ENCODE peak calls at places on chromosomes 5 and 9, in eight cellular contexts. One of them, this sample, is unnamed.

GRCh38 chr5:1950708-1951103 is 68.0 kb upstream of the IRX4 start:
- DNase-seq in ELF-1: no peak
- DNase-seq in activated effector memory CD4-positive, alpha-beta T cell treated with Interleukin-2 at 50 U/mL for 16 hours: no peak
- DNase-seq in EH: no peak
- DNase-seq in smooth muscle cell of the brain vasculature: no peak
- DNase-seq in hippocampal formation: no peak
- DNase-seq in skeletal muscle cell: no peak
- DNase-seq in left cardiac atrium: no peak
- DNase-seq in this sample: no peak

GRCh38 chr5:99032234-99033013 is 103.6 kb upstream of the CHD1 start:
- DNase-seq in hippocampal formation: peak
- DNase-seq in skeletal muscle cell: peak
- DNase-seq in smooth muscle cell of the brain vasculature: peak
- DNase-seq in ELF-1: peak
- DNase-seq in left cardiac atrium: peak
- DNase-seq in activated effector memory CD4-positive, alpha-beta T cell treated with Interleukin-2 at 50 U/mL for 16 hours: no peak
- DNase-seq in EH: peak
- DNase-seq in this sample: no peak

GRCh38 chr5:61280205-61280604 is 51.9 kb upstream of the ZSWIM6 start:
- DNase-seq in hippocampal formation: no peak
- DNase-seq in activated effector memory CD4-positive, alpha-beta T cell treated with Interleukin-2 at 50 U/mL for 16 hours: no peak
- DNase-seq in smooth muscle cell of the brain vasculature: no peak
- DNase-seq in left cardiac atrium: no peak
- DNase-seq in skeletal muscle cell: peak
- DNase-seq in ELF-1: no peak
- DNase-seq in EH: peak
- DNase-seq in this sample: no peak

GRCh38 chr5:27911216-27911615 is 872.8 kb upstream of the CDH9 start:
- DNase-seq in hippocampal formation: no peak
- DNase-seq in EH: no peak
- DNase-seq in skeletal muscle cell: no peak
- DNase-seq in ELF-1: no peak
- DNase-seq in left cardiac atrium: no peak
- DNase-seq in activated effector memory CD4-positive, alpha-beta T cell treated with Interleukin-2 at 50 U/mL for 16 hours: no peak
- DNase-seq in smooth muscle cell of the brain vasculature: no peak
- DNase-seq in this sample: no peak

GRCh38 chr5:72387985-72388384 is 67.8 kb downstream of the PTCD2 start:
- DNase-seq in hippocampal formation: no peak
- DNase-seq in activated effector memory CD4-positive, alpha-beta T cell treated with Interleukin-2 at 50 U/mL for 16 hours: no peak
- DNase-seq in left cardiac atrium: no peak
- DNase-seq in EH: peak
- DNase-seq in skeletal muscle cell: no peak
- DNase-seq in smooth muscle cell of the brain vasculature: peak
- DNase-seq in ELF-1: no peak
- DNase-seq in this sample: no peak

GRCh38 chr9:86573886-86574285 is 219.7 kb upstream of the TUT7 start:
- DNase-seq in EH: no peak
- DNase-seq in smooth muscle cell of the brain vasculature: no peak
- DNase-seq in activated effector memory CD4-positive, alpha-beta T cell treated with Interleukin-2 at 50 U/mL for 16 hours: no peak
- DNase-seq in hippocampal formation: no peak
- DNase-seq in left cardiac atrium: no peak
- DNase-seq in skeletal muscle cell: no peak
- DNase-seq in ELF-1: no peak
- DNase-seq in this sample: no peak

GRCh38 chr5:29469581-29469980 is 1723.9 kb upstream of the CDH6 start:
- DNase-seq in skeletal muscle cell: no peak
- DNase-seq in hippocampal formation: no peak
- DNase-seq in smooth muscle cell of the brain vasculature: no peak
- DNase-seq in activated effector memory CD4-positive, alpha-beta T cell treated with Interleukin-2 at 50 U/mL for 16 hours: no peak
- DNase-seq in ELF-1: no peak
- DNase-seq in left cardiac atrium: no peak
- DNase-seq in EH: no peak
- DNase-seq in this sample: no peak

GRCh38 chr9:126842977-126843799 is 17.3 kb upstream of the ZBTB34 start:
- DNase-seq in ELF-1: no peak
- DNase-seq in left cardiac atrium: no peak
- DNase-seq in EH: no peak
- DNase-seq in hippocampal formation: peak
- DNase-seq in activated effector memory CD4-positive, alpha-beta T cell treated with Interleukin-2 at 50 U/mL for 16 hours: no peak
- DNase-seq in smooth muscle cell of the brain vasculature: no peak
- DNase-seq in skeletal muscle cell: no peak
- DNase-seq in this sample: no peak

GRCh38 chr5:5473224-5473623 is 50.7 kb downstream of the ICE1 start:
- DNase-seq in ELF-1: no peak
- DNase-seq in EH: peak
- DNase-seq in activated effector memory CD4-positive, alpha-beta T cell treated with Interleukin-2 at 50 U/mL for 16 hours: no peak
- DNase-seq in skeletal muscle cell: no peak
- DNase-seq in smooth muscle cell of the brain vasculature: no peak
- DNase-seq in hippocampal formation: no peak
- DNase-seq in left cardiac atrium: no peak
- DNase-seq in this sample: no peak

GRCh38 chr9:69535911-69536310 is 136.3 kb downstream of the APBA1 start:
- DNase-seq in hippocampal formation: no peak
- DNase-seq in EH: peak
- DNase-seq in smooth muscle cell of the brain vasculature: no peak
- DNase-seq in skeletal muscle cell: peak
- DNase-seq in left cardiac atrium: no peak
- DNase-seq in ELF-1: no peak
- DNase-seq in activated effector memory CD4-positive, alpha-beta T cell treated with Interleukin-2 at 50 U/mL for 16 hours: no peak
- DNase-seq in this sample: no peak

GRCh38 chr5:110475529-110475928 is 250.9 kb downstream of the TMEM232 start:
- DNase-seq in smooth muscle cell of the brain vasculature: no peak
- DNase-seq in EH: no peak
- DNase-seq in left cardiac atrium: no peak
- DNase-seq in activated effector memory CD4-positive, alpha-beta T cell treated with Interleukin-2 at 50 U/mL for 16 hours: no peak
- DNase-seq in skeletal muscle cell: no peak
- DNase-seq in ELF-1: no peak
- DNase-seq in hippocampal formation: no peak
- DNase-seq in this sample: no peak

GRCh38 chr9:69606089-69606488 is 66.1 kb downstream of the APBA1 start:
- DNase-seq in activated effector memory CD4-positive, alpha-beta T cell treated with Interleukin-2 at 50 U/mL for 16 hours: no peak
- DNase-seq in smooth muscle cell of the brain vasculature: no peak
- DNase-seq in skeletal muscle cell: no peak
- DNase-seq in ELF-1: no peak
- DNase-seq in EH: no peak
- DNase-seq in left cardiac atrium: no peak
- DNase-seq in hippocampal formation: no peak
- DNase-seq in this sample: no peak

GRCh38 chr9:88396836-88397577 is 8.8 kb downstream of the SPIN1 start:
- DNase-seq in skeletal muscle cell: no peak
- DNase-seq in left cardiac atrium: no peak
- DNase-seq in activated effector memory CD4-positive, alpha-beta T cell treated with Interleukin-2 at 50 U/mL for 16 hours: no peak
- DNase-seq in ELF-1: no peak
- DNase-seq in EH: peak
- DNase-seq in smooth muscle cell of the brain vasculature: no peak
- DNase-seq in hippocampal formation: no peak
- DNase-seq in this sample: no peak

GRCh38 chr5:83450840-83451239 is 20.7 kb upstream of the VCAN start:
- DNase-seq in smooth muscle cell of the brain vasculature: no peak
- DNase-seq in EH: no peak
- DNase-seq in activated effector memory CD4-positive, alpha-beta T cell treated with Interleukin-2 at 50 U/mL for 16 hours: no peak
- DNase-seq in ELF-1: no peak
- DNase-seq in skeletal muscle cell: no peak
- DNase-seq in hippocampal formation: no peak
- DNase-seq in left cardiac atrium: no peak
- DNase-seq in this sample: no peak

GRCh38 chr9:69168709-69169217 is 5.3 kb upstream of the TJP2 start:
- DNase-seq in activated effector memory CD4-positive, alpha-beta T cell treated with Interleukin-2 at 50 U/mL for 16 hours: peak
- DNase-seq in left cardiac atrium: no peak
- DNase-seq in EH: peak
- DNase-seq in skeletal muscle cell: no peak
- DNase-seq in hippocampal formation: no peak
- DNase-seq in smooth muscle cell of the brain vasculature: no peak
- DNase-seq in ELF-1: peak
- DNase-seq in this sample: no peak

GRCh38 chr5:132064738-132065331 is 4.4 kb downstream of the IL3 start:
- DNase-seq in skeletal muscle cell: no peak
- DNase-seq in smooth muscle cell of the brain vasculature: peak
- DNase-seq in EH: peak
- DNase-seq in activated effector memory CD4-positive, alpha-beta T cell treated with Interleukin-2 at 50 U/mL for 16 hours: peak
- DNase-seq in ELF-1: peak
- DNase-seq in left cardiac atrium: peak
- DNase-seq in hippocampal formation: peak
- DNase-seq in this sample: no peak

GRCh38 chr5:124737651-124738050 is 8.8 kb downstream of the ZNF608 start:
- DNase-seq in smooth muscle cell of the brain vasculature: no peak
- DNase-seq in activated effector memory CD4-positive, alpha-beta T cell treated with Interleukin-2 at 50 U/mL for 16 hours: no peak
- DNase-seq in skeletal muscle cell: no peak
- DNase-seq in EH: no peak
- DNase-seq in left cardiac atrium: no peak
- DNase-seq in hippocampal formation: no peak
- DNase-seq in ELF-1: no peak
- DNase-seq in this sample: no peak

GRCh38 chr9:98538626-98539031 is 170.1 kb downstream of the GABBR2 start:
- DNase-seq in EH: peak
- DNase-seq in left cardiac atrium: no peak
- DNase-seq in activated effector memory CD4-positive, alpha-beta T cell treated with Interleukin-2 at 50 U/mL for 16 hours: no peak
- DNase-seq in skeletal muscle cell: no peak
- DNase-seq in hippocampal formation: no peak
- DNase-seq in ELF-1: no peak
- DNase-seq in smooth muscle cell of the brain vasculature: no peak
- DNase-seq in this sample: no peak

GRCh38 chr9:89394412-89394811 is 76.1 kb downstream of the SECISBP2 start:
- DNase-seq in left cardiac atrium: no peak
- DNase-seq in hippocampal formation: no peak
- DNase-seq in activated effector memory CD4-positive, alpha-beta T cell treated with Interleukin-2 at 50 U/mL for 16 hours: no peak
- DNase-seq in skeletal muscle cell: no peak
- DNase-seq in EH: no peak
- DNase-seq in ELF-1: no peak
- DNase-seq in smooth muscle cell of the brain vasculature: no peak
- DNase-seq in this sample: no peak

This sample was measured in suprapubic skin.